ENCODE peak calls at places on chromosomes 12 and 14, in six cellular contexts. E, Y, J, N, T and D are unnamed samples.
A peak's percentile ranks its signal among the peaks of the same experiment; 100 is the strongest.

GRCh38 chr12:94690199-94690695 is 39.9 kb upstream of the TMCC3 start:
- DNase-seq in N (peak; percentile 12), E (no peak), Y (no peak), T (no peak), J (no peak), D (no peak)

GRCh38 chr12:109497675-109498074 is 20.2 kb downstream of the UBE3B start:
- DNase-seq in N (no peak), Y (peak; percentile 63), J (peak; percentile 76), E (no peak), T (no peak), D (peak; percentile 88)

GRCh38 chr12:106223485-106224391 is 24.1 kb downstream of the CKAP4 start:
- DNase-seq in T (no peak), E (peak; percentile 89), J (peak; percentile 48), N (peak; percentile 45), Y (no peak), D (peak; percentile 45)

GRCh38 chr12:66695130-66695529 is 16.3 kb upstream of the GRIP1 start:
- DNase-seq in N (no peak), T (no peak), E (no peak), J (no peak), Y (no peak), D (no peak)

GRCh38 chr12:12008931-12009611 is 61.7 kb upstream of the BCL2L14 start:
- DNase-seq in Y (peak; percentile 81), J (peak; percentile 85), T (peak; percentile 86), N (no peak), E (peak; percentile 88), D (peak; percentile 95)

GRCh38 chr12:6042447-6042846 is 82.0 kb downstream of the VWF start:
- DNase-seq in T (no peak), J (no peak), N (no peak), Y (no peak), E (no peak), D (no peak)

GRCh38 chr14:35826952-35827416 is 846 bp downstream of the BRMS1L start:
- DNase-seq in J (no peak), N (no peak), Y (no peak), E (no peak), T (no peak), D (no peak)

GRCh38 chr14:35689000-35689460 is 120.1 kb downstream of the RALGAPA1 start:
- DNase-seq in E (no peak), T (no peak), Y (no peak), N (no peak), J (no peak), D (no peak)

GRCh38 chr12:56488041-56488955 is at the start of gene GLS2:
- DNase-seq in E (peak; percentile 84), Y (peak; percentile 55), T (peak; percentile 53), J (peak; percentile 69), N (peak; percentile 76), D (peak; percentile 84)

GRCh38 chr14:101730626-101731186 is 30.8 kb upstream of the PPP2R5C start:
- DNase-seq in J (no peak), N (no peak), Y (no peak), T (no peak), E (no peak), D (no peak)

DNA sequence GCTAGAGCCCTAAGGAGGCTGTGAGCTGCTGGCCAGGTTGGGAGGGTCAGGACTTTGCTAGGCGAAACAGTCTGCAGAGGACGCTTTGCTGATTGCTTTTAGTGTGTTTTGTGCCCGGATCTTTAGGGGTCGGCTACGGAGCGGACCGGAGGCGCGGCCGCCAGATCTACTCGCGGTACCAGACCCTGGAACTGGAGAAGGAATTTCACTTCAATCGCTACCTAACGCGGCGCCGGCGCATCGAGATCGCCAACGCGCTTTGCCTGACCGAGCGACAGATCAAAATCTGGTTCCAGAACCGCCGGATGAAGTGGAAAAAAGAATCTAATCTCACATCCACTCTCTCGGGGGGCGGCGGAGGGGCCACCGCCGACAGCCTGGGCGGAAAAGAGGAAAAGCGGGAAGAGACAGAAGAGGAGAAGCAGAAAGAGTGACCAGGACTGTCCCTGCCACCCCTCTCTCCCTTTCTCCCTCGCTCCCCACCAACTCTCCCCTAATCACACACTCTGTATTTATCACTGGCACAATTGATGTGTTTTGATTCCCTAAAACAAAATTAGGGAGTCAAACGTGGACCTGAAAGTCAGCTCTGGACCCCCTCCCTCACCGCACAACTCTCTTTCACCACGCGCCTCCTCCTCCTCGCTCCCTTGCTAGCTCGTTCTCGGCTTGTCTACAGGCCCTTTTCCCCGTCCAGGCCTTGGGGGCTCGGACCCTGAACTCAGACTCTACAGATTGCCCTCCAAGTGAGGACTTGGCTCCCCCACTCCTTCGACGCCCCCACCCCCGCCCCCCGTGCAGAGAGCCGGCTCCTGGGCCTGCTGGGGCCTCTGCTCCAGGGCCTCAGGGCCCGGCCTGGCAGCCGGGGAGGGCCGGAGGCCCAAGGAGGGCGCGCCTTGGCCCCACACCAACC is 1.5 kb downstream of the HOXC6 start:
- DNase-seq in N (no peak), J (no peak), E (no peak), Y (no peak), T (no peak), D (no peak)
- TF ChIP-seq EZH2 in N (no peak), J (peak; percentile 26), E (no peak), Y (peak; percentile 43), T (peak; percentile 82), D (no peak)

GRCh38 chr12:42442328-42442759 is 116.4 kb downstream of the PPHLN1 start:
- DNase-seq in J (no peak), T (no peak), N (peak; percentile 5), E (no peak), Y (no peak), D (no peak)
- H3K4me2 ChIP-seq in J (no peak overlapping the region), T (no peak overlapping the region), N (no peak overlapping the region), E (no peak overlapping the region), Y (no peak overlapping the region), D (no peak overlapping the region)

GRCh38 chr12:113142173-113142885 is 6.8 kb upstream of the RASAL1 start:
- DNase-seq in J (no peak), Y (no peak), N (peak; percentile 17), E (no peak), T (no peak), D (no peak)
- H3K9ac ChIP-seq in J (no peak overlapping the region), Y (no peak overlapping the region), N (no peak overlapping the region), E (no peak overlapping the region), T (peak overlapping the region; percentile 15), D (no peak overlapping the region)

GRCh38 chr12:53981652-53982565 is 3.0 kb upstream of the HOXC10 start:
- DNase-seq in E (no peak), Y (no peak), T (no peak), J (no peak), N (no peak), D (no peak)

GRCh38 chr12:53978477-53979356 is 4.0 kb upstream of the HOTAIR start:
- DNase-seq in N (peak; percentile 14), T (no peak), E (peak; percentile 78), J (no peak), Y (no peak), D (no peak)

GRCh38 chr12:53977596-53978464 is 3.1 kb upstream of the HOTAIR start:
- DNase-seq in E (peak; percentile 14), T (no peak), J (no peak), Y (no peak), N (no peak), D (no peak)

GRCh38 chr12:53982616-53983579 is 2.0 kb upstream of the HOXC10 start:
- DNase-seq in Y (no peak), N (no peak), J (no peak), T (no peak), E (no peak), D (no peak)

DNA sequence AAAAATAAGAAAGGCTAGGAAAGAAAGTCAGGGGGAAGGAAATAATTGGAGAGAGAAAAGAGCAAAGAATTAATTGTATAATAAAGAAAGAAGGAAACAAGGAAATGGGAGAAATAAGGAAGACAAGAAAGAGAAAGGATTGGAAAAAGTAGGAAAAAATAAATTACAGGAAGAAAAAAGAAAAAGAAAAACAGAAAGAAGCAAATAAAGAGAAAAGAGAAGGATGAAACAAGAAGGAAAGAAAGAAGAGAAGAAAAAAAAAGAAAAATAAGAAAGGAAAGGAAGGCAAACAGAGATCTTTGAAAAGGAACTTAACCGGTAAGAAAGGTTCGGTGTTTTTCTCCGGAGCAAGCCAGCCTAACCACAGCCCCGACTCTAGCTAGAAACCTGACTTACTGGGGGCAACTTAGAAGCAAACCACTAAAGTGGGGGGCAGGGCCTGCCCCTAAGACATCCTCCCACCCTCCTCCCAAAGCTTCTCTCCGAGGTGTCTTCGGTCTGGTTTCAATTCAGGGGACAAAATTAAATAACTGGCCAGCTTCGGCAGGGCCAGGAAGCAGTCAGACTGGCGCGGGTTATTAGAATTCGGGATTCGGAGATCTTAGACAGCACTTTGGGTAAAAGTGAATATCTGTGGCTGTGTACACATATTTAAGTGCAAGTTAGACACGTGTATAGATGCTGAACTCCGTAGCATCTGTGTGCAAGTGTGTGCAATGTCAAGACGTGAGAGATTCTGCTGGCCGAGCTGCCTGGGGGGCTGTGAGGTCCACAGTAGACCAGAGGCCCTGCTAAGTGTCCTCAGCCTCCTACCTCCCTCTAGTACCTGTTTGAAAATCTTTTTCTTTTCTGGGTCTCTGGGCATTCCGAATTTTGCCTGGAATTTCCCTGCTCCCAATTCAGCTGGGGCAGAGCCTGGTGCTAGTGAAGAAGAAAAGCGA is 4.2 kb upstream of the HOXC10 start:
- DNase-seq in Y (no peak), N (no peak), E (no peak), T (no peak), J (no peak), D (no peak)
- TF ChIP-seq EZH2 in Y (no peak), N (no peak), E (no peak), T (no peak), J (peak; percentile 57), D (no peak)

GRCh38 chr12:47730341-47730744 is 5.1 kb upstream of the ENDOU start:
- DNase-seq in Y (no peak), T (no peak), N (no peak), E (peak; percentile 61), J (peak; percentile 23), D (peak; percentile 54)

GRCh38 chr12:47731723-47732122 is 6.4 kb upstream of the ENDOU start:
- DNase-seq in T (no peak), J (no peak), N (no peak), Y (no peak), E (peak; percentile 44), D (no peak)

GRCh38 chr12:47725893-47726292 is 603 bp upstream of the ENDOU start:
- DNase-seq in J (peak; percentile 85), T (no peak), N (no peak), E (peak; percentile 17), Y (peak; percentile 78), D (no peak)

GRCh38 chr12:47732504-47732903 is 7.2 kb upstream of the ENDOU start:
- DNase-seq in J (no peak), N (no peak), T (no peak), Y (no peak), E (no peak), D (no peak)

GRCh38 chr12:47729233-47729632 is 3.9 kb upstream of the ENDOU start:
- DNase-seq in Y (no peak), J (peak; percentile 29), E (peak; percentile 49), N (no peak), T (no peak), D (peak; percentile 11)
- H3K4me2 ChIP-seq in Y (no peak overlapping the region), J (peak overlapping the region; percentile 23), E (peak overlapping the region; percentile 49), N (no peak overlapping the region), T (no peak overlapping the region), D (no peak overlapping the region)

DNA sequence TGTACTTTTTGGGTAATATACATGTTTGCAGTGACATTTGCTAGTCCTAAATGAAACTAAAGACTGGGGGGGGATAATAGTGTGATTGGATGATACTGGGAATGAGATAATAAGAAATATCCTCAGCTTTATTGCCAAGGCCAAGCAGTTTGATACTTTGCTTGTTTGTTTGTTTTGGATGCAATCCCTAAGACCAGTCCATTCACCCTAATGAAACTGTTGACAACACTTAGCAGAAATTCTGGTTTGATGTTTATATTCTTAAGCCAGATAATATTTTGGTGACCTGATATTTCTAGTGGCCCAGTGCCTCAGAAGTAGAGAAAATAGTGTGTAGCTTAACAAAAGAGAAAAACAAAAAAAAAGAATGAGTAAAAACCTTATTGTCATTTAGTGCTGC is 1.8 kb downstream of the PHC1 start:
- DNase-seq in N (no peak), E (no peak), Y (no peak), T (no peak), J (no peak), D (no peak)
- H3K9ac ChIP-seq in N (no peak overlapping the region), E (no peak overlapping the region), Y (peak overlapping the region; percentile 72), T (no peak overlapping the region), J (no peak overlapping the region), D (no peak overlapping the region)